ENCODE peak calls at places on chromosomes 12 and 14, in five cellular contexts. C, B, R, J and D are unnamed samples.
A peak's percentile ranks its signal among the peaks of the same experiment; 100 is the strongest.

GRCh38 chr12:110317921-110318320 is 36.9 kb downstream of the ATP2A2 start:
- DNase-seq in R (no peak), J (no peak), C (no peak), B (no peak), D (no peak)

GRCh38 chr12:47277972-47278448 is 198.3 kb upstream of the AMIGO2 start:
- DNase-seq in R (no peak), C (no peak), J (no peak), B (no peak), D (peak; percentile 51)

GRCh38 chr12:47964102-47964723 is 817 bp downstream of the TMEM106C start:
- DNase-seq in C (no peak), J (no peak), B (no peak), R (no peak), D (no peak)

GRCh38 chr14:93765032-93765626 is 23.2 kb downstream of the PRIMA1 start:
- DNase-seq in R (no peak), B (peak; percentile 49), C (no peak), J (no peak), D (no peak)

GRCh38 chr14:100535287-100536131 is 51.7 kb downstream of the BEGAIN start:
- DNase-seq in B (no peak), J (peak; percentile 31), R (no peak), C (peak; percentile 7), D (peak; percentile 32)

GRCh38 chr12:54521291-54522062 is 23.9 kb downstream of the NCKAP1L start:
- DNase-seq in C (no peak), R (no peak), B (no peak), J (no peak), D (no peak)

GRCh38 chr12:13114251-13115052 is 11.0 kb upstream of the GSG1 start:
- DNase-seq in J (no peak), B (no peak), R (no peak), C (no peak), D (no peak)

GRCh38 chr12:40672650-40673319 is 19.5 kb upstream of the CNTN1 start:
- DNase-seq in B (no peak), C (no peak), J (no peak), R (no peak), D (no peak)

GRCh38 chr14:28902930-28903329 is 136.3 kb downstream of the FOXG1 start:
- DNase-seq in C (no peak), J (no peak), R (no peak), B (no peak), D (no peak)

GRCh38 chr14:92760524-92760805 is 12.0 kb upstream of the LGMN start:
- DNase-seq in R (no peak), J (no peak), B (no peak), C (no peak), D (no peak)

GRCh38 chr12:52391618-52392002 is 6.2 kb upstream of the KRT84 start:
- DNase-seq in R (no peak), J (no peak), C (no peak), B (peak; percentile 95), D (no peak)

GRCh38 chr12:127559349-127560040 is 707.5 kb upstream of the TMEM132C start:
- DNase-seq in R (peak; percentile 66), J (no peak), C (no peak), B (peak; percentile 97), D (no peak)